ENCODE peak calls at places on chromosomes 11 and 22, in ten cellular contexts. O is endothelial cell of umbilical vein, T is esophagus muscularis mucosa, S is heart left ventricle, X is adrenal gland, L is body of pancreas, N is breast epithelium, M is tibial nerve, Q is A549, W is transverse colon. E is an unnamed sample.

GRCh38 chr11:77407613-77408012 is 66.3 kb downstream of the PAK1 start:
- DNase-seq in O (peak), T (no peak), S (peak), X (peak), L (peak), N (peak), M (no peak), Q (peak), W (peak), E (no peak)

GRCh38 chr11:91163619-91164451 is 941.0 kb upstream of the CHORDC1 start:
- DNase-seq in O (peak), T (no peak), S (no peak), X (peak), L (no peak), N (no peak), M (no peak), Q (peak), W (no peak), E (no peak)

GRCh38 chr11:71120346-71120963 is 131.9 kb downstream of the SHANK2 start:
- DNase-seq in O (no peak), T (no peak), S (no peak), X (no peak), L (peak), N (no peak), M (no peak), Q (peak), W (peak), E (no peak)

GRCh38 chr11:77127674-77127968 is 425 bp upstream of the MYO7A start:
- DNase-seq in O (no peak), T (no peak), S (no peak), X (no peak), L (no peak), N (no peak), M (no peak), Q (no peak), W (no peak), E (no peak)

GRCh38 chr11:133922078-133922870 is 34.5 kb downstream of the IGSF9B start:
- DNase-seq in O (no peak), T (no peak), S (no peak), X (no peak), L (no peak), N (no peak), M (no peak), Q (no peak), W (no peak), E (no peak)

GRCh38 chr22:30434775-30435315 is 9.3 kb downstream of the MTFP1 start:
- DNase-seq in O (no peak), T (no peak), S (no peak), X (no peak), L (no peak), N (no peak), M (no peak), Q (no peak), W (no peak), E (no peak)

GRCh38 chr11:109869536-109869935 is 223.7 kb upstream of the ZC3H12C start:
- DNase-seq in O (no peak), T (no peak), S (no peak), X (no peak), L (no peak), N (no peak), M (no peak), Q (no peak), W (no peak), E (no peak)

GRCh38 chr11:32279672-32280071 is 155.7 kb downstream of the WT1 start:
- DNase-seq in O (no peak), T (no peak), S (no peak), X (no peak), L (no peak), N (no peak), M (no peak), Q (no peak), W (no peak), E (no peak)

GRCh38 chr11:65040520-65041205 is 347 bp upstream of the SAC3D1 start:
- DNase-seq in O (peak), T (peak), S (peak), X (peak), L (peak), N (peak), M (peak), Q (peak), W (peak), E (peak)

GRCh38 chr11:65045061-65045460 is 4.1 kb downstream of the SAC3D1 start:
- DNase-seq in O (no peak), T (no peak), S (no peak), X (no peak), L (no peak), N (no peak), M (no peak), Q (no peak), W (no peak), E (no peak)

GRCh38 chr11:65041206-65042035 is at the start of gene SAC3D1:
- DNase-seq in O (peak), T (no peak), S (no peak), X (peak), L (peak), N (no peak), M (no peak), Q (no peak), W (peak), E (no peak)

GRCh38 chr11:65043881-65044501 is 3.0 kb downstream of the SAC3D1 start:
- DNase-seq in O (no peak), T (no peak), S (peak), X (peak), L (no peak), N (no peak), M (peak), Q (no peak), W (peak), E (peak)

DNA sequence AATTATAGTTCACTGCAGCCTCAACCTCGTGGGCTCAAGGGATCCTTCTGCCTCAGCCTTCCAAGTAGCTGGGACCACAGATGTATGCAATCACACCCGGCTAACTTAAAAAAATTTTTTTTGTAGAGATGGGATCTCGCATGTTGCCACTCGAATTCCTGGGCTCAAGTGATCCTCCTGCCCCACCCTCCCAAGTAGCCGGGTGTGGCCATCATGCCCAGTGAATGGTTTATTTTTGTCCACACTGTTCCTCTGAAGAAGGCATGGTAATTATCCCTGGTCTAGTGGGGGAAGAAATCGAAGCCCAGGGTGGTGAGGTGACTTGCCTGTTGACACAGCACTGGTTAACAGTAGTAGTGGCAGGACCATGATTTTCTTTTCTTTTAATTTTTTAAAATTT is 1.9 kb downstream of the SAC3D1 start:
- DNase-seq in O (no peak), T (no peak), S (no peak), X (no peak), L (no peak), N (no peak), M (no peak), Q (no peak), W (no peak), E (no peak)
- H3K4me3 ChIP-seq in O (no peak), T (no peak), S (no peak), X (no peak), L (no peak), N (no peak), M (no peak), Q (no peak), W (no peak), E (no peak)

GRCh38 chr22:29206372-29207230 is 905 bp downstream of the EMID1 start:
- DNase-seq in O (no peak), T (no peak), S (no peak), X (no peak), L (no peak), N (no peak), M (no peak), Q (no peak), W (no peak), E (no peak)

GRCh38 chr22:29207231-29207550 is 1.5 kb downstream of the EMID1 start:
- DNase-seq in O (no peak), T (no peak), S (no peak), X (no peak), L (no peak), N (no peak), M (no peak), Q (no peak), W (no peak), E (no peak)

GRCh38 chr22:29205260-29205597 is 467 bp upstream of the EMID1 start:
- DNase-seq in O (no peak), T (no peak), S (no peak), X (no peak), L (peak), N (no peak), M (no peak), Q (no peak), W (no peak), E (no peak)

GRCh38 chr22:29204617-29205183 is 996 bp upstream of the EMID1 start:
- DNase-seq in O (no peak), T (no peak), S (no peak), X (no peak), L (no peak), N (no peak), M (no peak), Q (no peak), W (no peak), E (no peak)

GRCh38 chr22:29205598-29206371 is at the start of gene EMID1:
- DNase-seq in O (peak), T (no peak), S (no peak), X (no peak), L (peak), N (no peak), M (no peak), Q (peak), W (peak), E (no peak)
- TF ChIP-seq CTCF in O (peak), T (peak), S (peak), X (peak), L (peak), N (no peak), M (no peak), Q (no peak), W (no peak), E (no peak)

DNA sequence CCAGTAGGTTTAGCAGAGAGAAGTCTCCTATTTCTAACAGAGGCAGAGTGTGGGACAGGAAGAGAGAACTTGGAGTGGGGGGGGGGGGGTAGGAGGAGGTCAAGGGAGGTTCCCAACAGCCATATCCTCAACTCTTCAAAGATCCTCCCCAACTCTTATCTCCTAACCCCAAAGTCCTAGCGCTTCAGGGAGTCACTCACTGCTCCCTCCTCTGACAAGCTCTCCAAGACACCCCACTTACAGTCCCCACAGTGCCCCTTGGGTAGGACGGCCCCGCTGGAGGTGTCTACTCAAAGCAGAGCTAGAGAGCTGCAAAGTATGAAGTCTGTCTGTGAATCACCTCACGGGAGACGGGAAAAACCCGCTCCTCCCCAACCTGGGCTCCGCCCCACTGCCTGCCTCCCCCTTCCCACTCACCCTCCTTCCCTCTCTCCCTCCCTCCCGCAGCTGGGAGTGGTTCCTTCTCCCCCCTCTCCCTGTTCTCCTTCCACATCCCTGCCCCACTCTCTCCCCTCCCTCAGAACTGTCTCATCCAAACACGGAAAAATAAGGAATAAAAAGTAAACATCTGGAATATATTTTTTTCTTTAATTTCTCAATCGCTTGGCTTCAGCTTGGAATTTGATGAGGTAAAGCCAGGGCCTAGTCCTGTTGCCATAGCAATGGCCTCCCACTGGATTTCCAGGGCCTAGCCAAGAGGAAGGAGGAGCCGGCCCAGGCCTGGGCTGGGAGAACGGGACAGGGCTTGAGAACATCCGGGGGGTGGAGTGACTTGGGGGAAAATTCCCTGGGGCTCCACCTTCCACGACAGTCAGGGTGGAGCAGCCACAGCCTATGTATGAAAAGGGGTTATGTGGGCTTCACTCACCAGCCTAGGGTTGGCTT is 2.5 kb downstream of the TNKS1BP1 start:
- DNase-seq in O (peak), T (peak), S (peak), X (peak), L (peak), N (peak), M (peak), Q (peak), W (peak), E (peak)
- TF ChIP-seq POLR2A in O (no peak), T (peak), S (peak), X (no peak), L (peak), N (no peak), M (peak), Q (peak), W (peak), E (no peak)

GRCh38 chr11:122040476-122040875 is 75.5 kb downstream of the BLID start:
- DNase-seq in O (no peak), T (no peak), S (no peak), X (no peak), L (no peak), N (no peak), M (no peak), Q (no peak), W (no peak), E (no peak)
- H3K4me3 ChIP-seq in O (no peak), T (peak), S (no peak), X (no peak), L (no peak), N (no peak), M (peak), Q (no peak), W (no peak), E (no peak)

GRCh38 chr11:81669944-81670526 is 1063.6 kb downstream of the FAM181B start:
- DNase-seq in O (no peak), T (no peak), S (no peak), X (no peak), L (no peak), N (no peak), M (no peak), Q (no peak), W (no peak), E (no peak)
- TF ChIP-seq CTCF in O (no peak), T (no peak), S (no peak), X (no peak), L (no peak), N (no peak), M (no peak), Q (no peak), W (no peak), E (no peak)